ENCODE peak calls at places on chromosome 1, in ten cellular contexts. R is right lobe of liver, L is IMR-90, P is A549, Z is uterus, D is body of pancreas, X is GM12878, B is Peyer's patch, U is lower leg skin, W is adrenal gland. C is an unnamed sample.

GRCh38 chr1:197356723-197357533 is 88.9 kb downstream of the CRB1 start:
- DNase-seq in R (no peak), L (peak), P (no peak), Z (no peak), D (peak), X (no peak), B (no peak), U (no peak), W (peak), C (peak)

GRCh38 chr1:211788626-211789025 is 41.9 kb downstream of the LPGAT1 start:
- DNase-seq in R (no peak), L (peak), P (no peak), Z (no peak), D (no peak), X (no peak), B (no peak), U (no peak), W (no peak), C (no peak)

GRCh38 chr1:237877628-237878027 is 13.1 kb downstream of the ZP4 start:
- DNase-seq in R (no peak), L (no peak), P (no peak), Z (no peak), D (no peak), X (no peak), B (no peak), U (no peak), W (no peak), C (no peak)

GRCh38 chr1:26126321-26127084 is 14.9 kb downstream of the PDIK1L start:
- DNase-seq in R (no peak), L (peak), P (no peak), Z (no peak), D (no peak), X (no peak), B (peak), U (no peak), W (no peak), C (peak)

GRCh38 chr1:216057080-216057479 is 366.2 kb downstream of the USH2A start:
- DNase-seq in R (no peak), L (peak), P (no peak), Z (no peak), D (no peak), X (no peak), B (no peak), U (no peak), W (no peak), C (no peak)

GRCh38 chr1:8506995-8507615 is 189.2 kb downstream of the SLC45A1 start:
- DNase-seq in R (no peak), L (no peak), P (no peak), Z (no peak), D (no peak), X (no peak), B (no peak), U (no peak), W (peak), C (no peak)

GRCh38 chr1:2918441-2918840 is 102.8 kb upstream of the ACTRT2 start:
- DNase-seq in R (no peak), L (no peak), P (no peak), Z (no peak), D (no peak), X (no peak), B (no peak), U (no peak), W (no peak), C (no peak)

GRCh38 chr1:200739499-200740290 is 1.0 kb downstream of the CAMSAP2 start:
- DNase-seq in R (peak), L (no peak), P (peak), Z (no peak), D (peak), X (no peak), B (peak), U (peak), W (peak), C (peak)

GRCh38 chr1:8384577-8384976 is 66.7 kb downstream of the SLC45A1 start:
- DNase-seq in R (no peak), L (no peak), P (no peak), Z (no peak), D (no peak), X (no peak), B (no peak), U (peak), W (no peak), C (no peak)

GRCh38 chr1:50873458-50874187 is 86.4 kb downstream of the FAF1 start:
- DNase-seq in R (no peak), L (peak), P (peak), Z (no peak), D (peak), X (peak), B (peak), U (no peak), W (peak), C (peak)

GRCh38 chr1:71908871-71909390 is 373.4 kb downstream of the NEGR1 start:
- DNase-seq in R (no peak), L (no peak), P (no peak), Z (no peak), D (no peak), X (no peak), B (no peak), U (no peak), W (no peak), C (no peak)

GRCh38 chr1:118101445-118101844 is 83.6 kb downstream of the SPAG17 start:
- DNase-seq in R (no peak), L (no peak), P (no peak), Z (no peak), D (no peak), X (no peak), B (no peak), U (no peak), W (no peak), C (no peak)

GRCh38 chr1:27400963-27401341 is 8.5 kb downstream of the GPR3 start:
- DNase-seq in R (no peak), L (no peak), P (no peak), Z (no peak), D (no peak), X (no peak), B (no peak), U (no peak), W (no peak), C (no peak)

GRCh38 chr1:27402349-27402754 is 9.9 kb downstream of the GPR3 start:
- DNase-seq in R (no peak), L (peak), P (no peak), Z (peak), D (peak), X (no peak), B (peak), U (peak), W (peak), C (no peak)

GRCh38 chr1:27398405-27399149 is 6.2 kb downstream of the GPR3 start:
- DNase-seq in R (no peak), L (no peak), P (no peak), Z (no peak), D (no peak), X (no peak), B (no peak), U (no peak), W (no peak), C (no peak)

GRCh38 chr1:27399251-27399885 is 6.9 kb downstream of the GPR3 start:
- DNase-seq in R (no peak), L (no peak), P (no peak), Z (no peak), D (no peak), X (no peak), B (no peak), U (no peak), W (no peak), C (no peak)

GRCh38 chr1:27400035-27400962 is 7.9 kb downstream of the GPR3 start:
- DNase-seq in R (no peak), L (no peak), P (no peak), Z (no peak), D (no peak), X (no peak), B (no peak), U (no peak), W (no peak), C (no peak)
- TF ChIP-seq POLR2A in R (no peak), L (no peak), P (no peak), Z (no peak), D (no peak), X (peak), B (no peak), U (no peak), W (no peak), C (no peak)

GRCh38 chr1:32349211-32349708 is 13.0 kb downstream of the FAM229A start:
- DNase-seq in R (peak), L (peak), P (no peak), Z (no peak), D (no peak), X (no peak), B (no peak), U (no peak), W (peak), C (peak)

GRCh38 chr1:32350785-32351076 is 11.6 kb downstream of the FAM229A start:
- DNase-seq in R (no peak), L (no peak), P (no peak), Z (no peak), D (no peak), X (no peak), B (no peak), U (no peak), W (no peak), C (no peak)

GRCh38 chr1:32351859-32352745 is 10.2 kb downstream of the FAM229A start:
- DNase-seq in R (peak), L (peak), P (peak), Z (peak), D (no peak), X (no peak), B (peak), U (peak), W (peak), C (no peak)

GRCh38 chr1:32352831-32353383 is 9.4 kb downstream of the FAM229A start:
- DNase-seq in R (no peak), L (no peak), P (no peak), Z (no peak), D (no peak), X (no peak), B (no peak), U (no peak), W (no peak), C (no peak)

DNA sequence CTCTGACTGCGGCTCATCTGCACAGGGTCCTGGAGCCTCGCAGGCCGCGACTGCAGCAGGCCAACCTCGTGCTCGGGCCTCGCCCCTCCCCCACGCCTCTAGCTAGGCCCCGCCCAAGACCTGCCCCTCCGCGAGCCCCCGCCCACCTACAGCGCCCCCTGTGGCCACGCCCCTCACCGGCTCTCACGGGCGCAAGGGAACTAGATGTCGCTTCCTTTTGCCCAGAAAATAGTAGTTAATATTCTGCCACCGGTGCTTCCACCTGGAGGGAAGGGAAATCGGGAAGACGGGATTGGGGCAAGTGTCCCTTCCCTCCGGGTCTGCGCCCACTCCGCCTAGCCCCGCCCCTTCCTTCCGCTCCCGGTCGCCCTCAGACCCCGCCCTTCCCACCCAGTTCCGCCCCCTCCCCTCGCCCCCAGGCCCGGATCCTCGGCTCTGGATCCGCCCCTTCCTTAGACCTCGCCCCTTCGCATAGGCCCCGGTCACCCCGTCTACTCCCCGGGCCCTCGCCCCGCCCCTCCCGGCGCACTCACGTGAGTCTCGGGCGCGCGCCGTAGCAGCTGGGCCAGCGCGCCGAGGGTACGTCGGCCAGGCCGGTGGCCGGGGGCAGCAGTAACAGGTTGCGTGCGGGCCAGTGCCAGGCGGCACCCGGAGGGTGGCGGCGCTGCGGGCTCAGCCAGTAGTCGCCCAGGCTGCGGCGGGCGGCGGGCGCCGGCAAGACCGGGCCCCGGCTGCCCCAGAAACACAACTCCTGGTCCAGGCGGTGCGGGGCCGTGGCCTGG is 11.0 kb downstream of the FAM229A start:
- DNase-seq in R (peak), L (peak), P (peak), Z (peak), D (peak), X (peak), B (peak), U (peak), W (peak), C (peak)
- TF ChIP-seq POLR2A in R (peak), L (peak), P (peak), Z (peak), D (peak), X (peak), B (peak), U (peak), W (peak), C (peak)

GRCh38 chr1:33322870-33323585 is 2.1 kb upstream of the A3GALT2 start:
- DNase-seq in R (no peak), L (no peak), P (no peak), Z (no peak), D (no peak), X (no peak), B (no peak), U (no peak), W (no peak), C (no peak)
- TF ChIP-seq POLR2A in R (no peak), L (no peak), P (no peak), Z (no peak), D (no peak), X (no peak), B (no peak), U (no peak), W (no peak), C (no peak)

GRCh38 chr1:201828820-201829774 is at the start of gene IPO9:
- DNase-seq in R (peak), L (peak), P (peak), Z (peak), D (peak), X (peak), B (peak), U (peak), W (peak), C (peak)
- TF ChIP-seq POLR2A in R (peak), L (peak), P (peak), Z (peak), D (peak), X (peak), B (peak), U (no peak), W (no peak), C (peak)

GRCh38 chr1:116489231-116489697 is 81.6 kb downstream of the CD58 start:
- DNase-seq in R (no peak), L (peak), P (no peak), Z (no peak), D (peak), X (no peak), B (peak), U (no peak), W (peak), C (peak)
- TF ChIP-seq POLR2A in R (no peak), L (no peak), P (no peak), Z (no peak), D (no peak), X (no peak), B (no peak), U (no peak), W (no peak), C (no peak)